ENCODE peak calls at places on chromosomes 4 and X, in five cellular contexts. Q, P, H, Z and J are unnamed samples.

GRCh38 chr4:53637348-53637747 is 46.1 kb upstream of the LNX1 start:
- DNase-seq in H (no peak), P (no peak), Z (no peak), Q (no peak), J (no peak)

GRCh38 chr4:163448541-163449203 is 24.9 kb downstream of the TKTL2 start:
- DNase-seq in H (no peak), P (peak), Z (peak), Q (no peak), J (no peak)

GRCh38 chr4:176377705-176378302 is 58.0 kb downstream of the SPCS3 start:
- DNase-seq in P (peak), H (no peak), Q (no peak), Z (no peak), J (no peak)

GRCh38 chr4:139078926-139079325 is 63.3 kb downstream of the NOCT start:
- DNase-seq in H (no peak), P (no peak), Z (no peak), Q (no peak), J (no peak)

GRCh38 chr4:26178874-26179273 is 141.9 kb upstream of the RBPJ start:
- DNase-seq in P (no peak), Q (no peak), Z (no peak), H (no peak), J (no peak)

GRCh38 chr4:162506253-162506652 is 342.5 kb upstream of the FSTL5 start:
- DNase-seq in P (no peak), Z (no peak), H (no peak), Q (no peak), J (no peak)

GRCh38 chrX:8849945-8850344 is 48.8 kb upstream of the FAM9A start:
- DNase-seq in H (no peak), Q (no peak), P (no peak), Z (peak), J (peak)

GRCh38 chr4:24991015-24991414 is 39.7 kb downstream of the LGI2 start:
- DNase-seq in Z (no peak), H (no peak), P (peak), Q (no peak), J (no peak)

GRCh38 chrX:42725196-42725595 is 52.8 kb downstream of the PPP1R2C start:
- DNase-seq in Z (no peak), P (no peak), H (no peak), Q (no peak), J (no peak)

GRCh38 chr4:25021206-25021605 is 9.5 kb downstream of the LGI2 start:
- DNase-seq in P (no peak), H (no peak), Q (no peak), Z (no peak), J (no peak)

GRCh38 chrX:139126493-139126892 is 404.0 kb upstream of the F9 start:
- DNase-seq in H (peak), P (no peak), Q (no peak), Z (peak), J (peak)

GRCh38 chrX:139881130-139881529 is 51.7 kb downstream of the ATP11C start:
- DNase-seq in Z (no peak), P (peak), Q (no peak), H (no peak), J (no peak)

GRCh38 chr4:164616961-164617360 is 137.0 kb upstream of the SMIM31 start:
- DNase-seq in Q (no peak), H (no peak), P (no peak), Z (no peak), J (no peak)

GRCh38 chrX:29470029-29470428 is 745.3 kb upstream of the MAGEB2 start:
- DNase-seq in P (peak), Z (no peak), H (no peak), Q (no peak), J (no peak)

GRCh38 chr4:47187608-47188007 is 156.2 kb downstream of the GABRB1 start:
- DNase-seq in Q (no peak), Z (no peak), H (no peak), P (no peak), J (no peak)

GRCh38 chr4:54322817-54323417 is 93.8 kb downstream of the PDGFRA start:
- DNase-seq in Q (peak), H (peak), P (peak), Z (peak), J (peak)

GRCh38 chr4:176436500-176436973 is 116.8 kb downstream of the SPCS3 start:
- DNase-seq in Q (no peak), P (peak), H (no peak), Z (no peak), J (no peak)

GRCh38 chr4:142475663-142476062 is 370.4 kb downstream of the INPP4B start:
- DNase-seq in P (peak), Q (no peak), Z (no peak), H (no peak), J (no peak)

GRCh38 chr4:177485528-177485927 is 43.3 kb upstream of the AGA start:
- DNase-seq in P (peak), H (no peak), Q (no peak), Z (no peak), J (no peak)

GRCh38 chr4:140995058-140995457 is 138.2 kb downstream of the RNF150 start:
- DNase-seq in P (no peak), Z (no peak), Q (no peak), H (no peak), J (no peak)

GRCh38 chr4:30842689-30843088 is 122.5 kb downstream of the PCDH7 start:
- DNase-seq in Z (no peak), H (no peak), Q (no peak), P (no peak), J (no peak)

GRCh38 chr4:7876096-7876993 is 63.3 kb downstream of the AFAP1 start:
- DNase-seq in Q (no peak), Z (peak), H (peak), P (peak), J (peak)

GRCh38 chr4:160026720-160027119 is 923.8 kb downstream of the RAPGEF2 start:
- DNase-seq in Q (no peak), H (no peak), P (no peak), Z (no peak), J (no peak)

GRCh38 chrX:154486396-154487207 is at the start of gene UBL4A:
- DNase-seq in Q (peak), H (peak), Z (peak), P (peak), J (peak)

GRCh38 chr4:30945586-30945985 is 225.4 kb downstream of the PCDH7 start:
- DNase-seq in H (no peak), Q (no peak), Z (no peak), P (peak), J (no peak)

GRCh38 chr4:67236793-67237192 is 308.5 kb downstream of the CENPC start:
- DNase-seq in Z (no peak), P (no peak), Q (no peak), H (no peak), J (no peak)